ENCODE peak calls at places on chromosomes 2 and 18, in ten cellular contexts. S, F, G, P, Q, Y, T, A, C and B are unnamed samples.

GRCh38 chr2:100692906-100693305 is 127.0 kb upstream of the NPAS2 start:
- DNase-seq in S (no peak), Q (no peak), A (no peak), F (no peak), Y (no peak), T (no peak), C (no peak), G (no peak), P (no peak), B (no peak)

GRCh38 chr2:215702116-215702905 is 266.4 kb upstream of the FN1 start:
- DNase-seq in G (no peak), F (no peak), P (no peak), C (no peak), Q (no peak), Y (no peak), T (no peak), A (no peak), S (no peak), B (no peak)

GRCh38 chr2:237888389-237888788 is 29.0 kb downstream of the RAMP1 start:
- DNase-seq in C (no peak), Y (no peak), T (no peak), F (no peak), G (no peak), S (no peak), P (no peak), Q (no peak), A (no peak), B (peak)

GRCh38 chr2:173555833-173556232 is 201.2 kb downstream of the CDCA7 start:
- DNase-seq in A (no peak), Y (no peak), F (no peak), S (no peak), P (no peak), Q (no peak), G (no peak), T (peak), C (no peak), B (no peak)

GRCh38 chr18:9643549-9643948 is 29.2 kb upstream of the PPP4R1 start:
- DNase-seq in P (no peak), Q (no peak), A (no peak), F (no peak), G (peak), S (no peak), Y (peak), C (no peak), T (peak), B (peak)

GRCh38 chr2:43224131-43224570 is 2.3 kb downstream of the ZFP36L2 start:
- DNase-seq in A (no peak), Y (no peak), G (peak), C (peak), Q (peak), F (no peak), S (no peak), P (peak), T (peak), B (peak)

GRCh38 chr2:82857952-82858351 is 1601.1 kb downstream of the SUCLG1 start:
- DNase-seq in Q (no peak), G (no peak), S (no peak), Y (no peak), C (no peak), A (no peak), F (no peak), P (no peak), T (peak), B (no peak)

GRCh38 chr2:67782443-67782842 is 280.4 kb downstream of the C1D start:
- DNase-seq in T (no peak), A (no peak), Y (peak), F (no peak), C (no peak), P (no peak), G (no peak), S (no peak), Q (no peak), B (no peak)

GRCh38 chr2:76748581-76749296 is 773.4 kb downstream of the LRRTM4 start:
- DNase-seq in F (no peak), Q (no peak), P (no peak), T (no peak), C (no peak), Y (no peak), A (no peak), G (no peak), S (no peak), B (no peak)

GRCh38 chr2:127829845-127830246 is 18.9 kb upstream of the WDR33 start:
- DNase-seq in P (no peak), A (no peak), G (no peak), T (no peak), Y (no peak), F (no peak), S (no peak), Q (no peak), C (peak), B (no peak)

GRCh38 chr18:41645600-41646360 is 309.3 kb upstream of the PIK3C3 start:
- DNase-seq in A (no peak), Q (no peak), G (no peak), S (no peak), F (no peak), P (no peak), T (no peak), C (no peak), Y (no peak), B (no peak)

GRCh38 chr2:67840460-67841068 is 222.2 kb downstream of the C1D start:
- DNase-seq in F (peak), Q (peak), G (peak), S (no peak), C (no peak), P (peak), T (peak), A (no peak), Y (peak), B (peak)

GRCh38 chr2:216014006-216014405 is 655 bp upstream of the MREG start:
- DNase-seq in T (no peak), F (no peak), C (no peak), S (no peak), P (no peak), Y (no peak), Q (no peak), A (no peak), G (no peak), B (peak)

GRCh38 chr2:176134978-176135575 is 5.6 kb downstream of the HOXD8 start:
- DNase-seq in C (no peak), Y (no peak), Q (no peak), G (no peak), F (no peak), P (no peak), A (no peak), S (no peak), T (no peak), B (peak)

GRCh38 chr2:67221266-67221665 is 175.9 kb upstream of the ETAA1 start:
- DNase-seq in F (no peak), Y (no peak), S (no peak), G (no peak), Q (no peak), A (no peak), P (no peak), C (no peak), T (no peak), B (no peak)

GRCh38 chr18:52287151-52287550 is 52.8 kb upstream of the DCC start:
- DNase-seq in Y (no peak), Q (no peak), G (no peak), F (no peak), A (no peak), T (no peak), S (no peak), C (no peak), P (no peak), B (no peak)

GRCh38 chr2:52976132-52976949 is 791.3 kb upstream of the CHAC2 start:
- DNase-seq in P (no peak), Y (peak), F (peak), Q (no peak), S (no peak), T (peak), G (no peak), C (no peak), A (no peak), B (no peak)

GRCh38 chr2:239368906-239369584 is 31.8 kb downstream of the HDAC4 start:
- DNase-seq in Y (no peak), G (peak), A (no peak), F (no peak), P (no peak), T (peak), Q (no peak), C (no peak), S (no peak), B (no peak)

GRCh38 chr2:60262178-60262577 is 291.3 kb downstream of the BCL11A start:
- DNase-seq in A (no peak), T (no peak), S (no peak), G (peak), Y (no peak), P (no peak), C (no peak), Q (no peak), F (no peak), B (no peak)

GRCh38 chr18:10072659-10073309 is 159.0 kb downstream of the VAPA start:
- DNase-seq in F (no peak), T (no peak), A (no peak), C (no peak), S (no peak), Q (no peak), Y (no peak), G (no peak), P (no peak), B (no peak)

GRCh38 chr2:6073260-6074141 is 381.3 kb downstream of the SOX11 start:
- DNase-seq in C (no peak), A (no peak), S (no peak), T (peak), G (peak), Q (peak), Y (peak), P (no peak), F (no peak), B (peak)

GRCh38 chr2:45337396-45337795 is 273.7 kb downstream of the SRBD1 start:
- DNase-seq in P (no peak), T (no peak), S (no peak), A (no peak), Q (no peak), C (no peak), F (no peak), G (no peak), Y (no peak), B (no peak)

DNA sequence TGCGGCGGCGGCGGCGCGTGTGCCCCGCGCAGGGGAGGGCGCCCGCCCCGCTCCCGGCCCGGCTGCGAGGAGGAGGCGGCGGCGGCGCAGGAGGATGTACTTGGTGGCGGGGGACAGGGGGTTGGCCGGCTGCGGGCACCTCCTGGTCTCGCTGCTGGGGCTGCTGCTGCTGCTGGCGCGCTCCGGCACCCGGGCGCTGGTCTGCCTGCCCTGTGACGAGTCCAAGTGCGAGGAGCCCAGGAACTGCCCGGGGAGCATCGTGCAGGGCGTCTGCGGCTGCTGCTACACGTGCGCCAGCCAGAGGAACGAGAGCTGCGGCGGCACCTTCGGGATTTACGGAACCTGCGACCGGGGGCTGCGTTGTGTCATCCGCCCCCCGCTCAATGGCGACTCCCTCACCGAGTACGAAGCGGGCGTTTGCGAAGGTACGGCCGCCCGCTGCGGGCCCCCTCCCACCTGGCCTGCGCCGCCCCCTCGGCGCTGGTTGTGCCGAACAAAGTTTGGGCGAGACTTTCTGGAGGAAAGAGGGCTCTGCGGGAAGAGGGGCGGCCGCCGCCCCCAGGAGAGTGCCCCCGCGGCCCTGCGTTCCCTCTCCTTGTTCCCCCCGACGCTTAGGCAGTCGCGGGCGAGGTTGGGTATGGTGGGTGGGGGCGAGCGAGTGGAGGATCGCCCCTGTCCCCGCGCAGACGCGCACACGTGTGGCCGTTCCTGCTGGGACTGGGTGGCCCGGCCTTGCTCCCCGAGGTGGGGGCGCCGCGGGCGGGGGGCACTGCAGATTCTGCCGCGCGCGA is 816 bp downstream of the CRIM1 start:
- DNase-seq in G (peak), Q (peak), Y (no peak), P (peak), A (peak), C (peak), T (peak), F (peak), S (peak), B (no peak)
- H3K27ac ChIP-seq in G (peak), Q (peak), Y (peak), P (peak), A (peak), C (no peak), T (no peak), F (peak), S (peak), B (peak)

DNA sequence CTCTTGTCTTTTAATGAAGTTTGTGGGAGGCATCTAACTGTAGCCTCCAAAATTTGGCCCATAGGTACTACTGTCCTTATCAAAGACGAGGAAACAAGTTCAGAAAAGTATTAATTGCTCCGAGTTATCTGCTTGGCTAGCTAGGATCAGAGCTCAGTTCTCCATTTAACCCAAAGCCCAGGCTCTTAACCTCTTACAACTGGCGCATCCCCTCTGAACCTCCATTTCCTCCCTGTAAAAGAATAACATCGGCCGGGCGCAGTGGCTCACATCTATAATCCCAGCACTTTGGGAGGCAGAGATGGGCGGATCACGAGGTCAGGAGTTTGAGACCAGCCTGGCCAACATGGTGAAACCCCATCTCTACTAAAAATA is 3.5 kb upstream of the MSH6 start:
- DNase-seq in P (no peak), S (no peak), G (no peak), C (no peak), Q (no peak), A (no peak), Y (no peak), T (no peak), F (no peak), B (no peak)
- H3K27ac ChIP-seq in P (no peak), S (no peak), G (no peak), C (no peak), Q (no peak), A (no peak), Y (no peak), T (no peak), F (no peak), B (no peak)

DNA sequence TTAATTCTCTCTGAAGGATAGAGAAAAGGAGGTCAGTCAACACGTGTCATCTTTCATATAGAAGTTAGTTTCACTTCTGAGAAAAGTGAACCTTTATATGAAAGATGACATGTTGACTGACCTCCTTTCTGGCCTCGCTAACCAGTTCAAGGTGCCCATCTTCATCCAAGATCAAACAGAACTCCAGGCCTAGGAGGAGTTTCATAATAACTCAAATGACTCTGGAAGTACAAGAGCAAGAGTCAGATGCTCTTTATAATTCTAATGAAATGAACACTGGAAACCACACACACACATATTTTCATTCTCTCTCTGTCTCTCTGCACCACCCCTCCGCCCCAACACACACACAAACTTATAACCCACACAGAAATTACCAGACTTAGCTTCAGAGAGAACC is 16.3 kb downstream of the ANKRD44 start:
- DNase-seq in A (no peak), Q (no peak), Y (no peak), S (no peak), C (peak), F (no peak), P (no peak), G (no peak), T (no peak), B (no peak)
- H3K27ac ChIP-seq in A (peak), Q (peak), Y (no peak), S (peak), C (peak), F (peak), P (peak), G (no peak), T (no peak), B (no peak)

DNA sequence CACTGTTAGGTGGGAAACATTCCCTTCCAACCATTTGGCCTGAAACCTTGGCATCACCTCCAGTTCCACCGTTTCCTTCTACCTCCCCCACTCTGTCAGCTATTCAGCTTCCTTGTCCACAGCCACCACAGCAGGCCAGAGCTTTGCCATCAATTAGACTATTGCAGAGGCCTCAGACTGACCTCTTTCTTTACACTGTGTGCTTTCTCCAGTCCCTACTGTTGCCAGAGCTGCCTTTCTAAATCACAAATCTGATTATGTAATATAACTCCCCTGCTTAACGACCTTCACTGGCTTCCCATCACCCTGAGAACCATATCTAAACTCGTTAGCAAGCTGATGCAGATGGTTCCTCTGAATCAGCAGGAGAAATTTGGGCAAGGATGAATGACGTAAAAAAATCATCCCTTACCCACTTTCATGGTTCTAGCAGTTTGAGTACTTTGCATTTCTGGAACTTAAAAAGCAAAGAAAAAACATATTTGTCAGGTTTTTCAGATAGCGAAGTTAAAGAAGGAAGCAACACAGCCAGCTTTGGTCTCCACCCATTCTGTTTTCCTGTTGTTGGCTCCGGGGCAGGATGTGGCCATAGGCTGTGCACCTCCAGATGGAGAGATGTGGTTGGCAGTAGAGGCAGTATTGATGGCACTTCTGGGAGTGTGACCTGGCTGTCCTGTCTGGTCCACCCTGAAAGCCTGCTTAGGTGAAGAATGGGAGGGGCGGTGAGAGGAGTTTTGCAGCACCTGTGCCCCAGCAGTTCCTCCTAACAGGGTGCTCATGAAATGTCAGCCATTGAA is 422.1 kb downstream of the PARD3B start:
- DNase-seq in F (no peak), P (no peak), G (no peak), A (no peak), Y (no peak), T (no peak), Q (peak), S (no peak), C (peak), B (no peak)
- H3K27ac ChIP-seq in F (no peak), P (peak), G (no peak), A (no peak), Y (no peak), T (no peak), Q (no peak), S (no peak), C (peak), B (no peak)

GRCh38 chr2:231497651-231498050 is 32.6 kb downstream of the NMUR1 start:
- DNase-seq in Q (no peak), Y (no peak), P (no peak), F (no peak), T (no peak), A (no peak), S (no peak), C (no peak), G (no peak), B (no peak)

GRCh38 chr2:231490801-231491200 is 26.5 kb upstream of the NCL start:
- DNase-seq in F (no peak), A (no peak), Q (no peak), C (no peak), P (no peak), S (no peak), G (no peak), T (no peak), Y (no peak), B (no peak)

GRCh38 chr2:231489990-231490389 is 25.7 kb upstream of the NCL start:
- DNase-seq in T (no peak), Y (no peak), A (no peak), S (no peak), G (peak), P (peak), C (no peak), Q (no peak), F (no peak), B (no peak)

GRCh38 chr2:231494669-231495068 is 30.4 kb upstream of the NCL start:
- DNase-seq in G (no peak), A (no peak), Q (no peak), C (no peak), T (no peak), Y (no peak), P (no peak), F (no peak), S (no peak), B (peak)
- H3K27ac ChIP-seq in G (no peak), A (no peak), Q (no peak), C (no peak), T (no peak), Y (no peak), P (no peak), F (no peak), S (no peak), B (no peak)

GRCh38 chr2:233079473-233079877 is 19.3 kb downstream of the INPP5D start:
- DNase-seq in P (no peak), F (no peak), T (no peak), S (peak), A (no peak), G (no peak), Y (no peak), Q (no peak), C (peak), B (no peak)

GRCh38 chr2:233081731-233082221 is 21.6 kb downstream of the INPP5D start:
- DNase-seq in A (no peak), Y (no peak), C (no peak), F (no peak), G (no peak), P (no peak), Q (no peak), S (peak), T (no peak), B (no peak)

GRCh38 chr2:233079953-233080835 is 20.1 kb downstream of the INPP5D start:
- DNase-seq in Q (no peak), F (no peak), T (no peak), A (no peak), C (no peak), S (peak), P (no peak), Y (no peak), G (no peak), B (no peak)

GRCh38 chr2:233081232-233081730 is 21.1 kb downstream of the INPP5D start:
- DNase-seq in A (no peak), Q (no peak), G (no peak), T (no peak), F (no peak), P (no peak), S (peak), Y (no peak), C (no peak), B (no peak)

GRCh38 chr2:233080836-233081229 is 20.7 kb downstream of the INPP5D start:
- DNase-seq in C (no peak), F (no peak), G (no peak), P (no peak), A (no peak), Q (no peak), T (no peak), Y (no peak), S (peak), B (no peak)
- H3K27ac ChIP-seq in C (peak), F (peak), G (no peak), P (no peak), A (peak), Q (peak), T (no peak), Y (no peak), S (no peak), B (no peak)

GRCh38 chr2:64287321-64287720 is 143.1 kb upstream of the PELI1 start:
- DNase-seq in C (no peak), P (no peak), S (no peak), G (no peak), A (no peak), Y (no peak), Q (no peak), F (no peak), T (no peak), B (no peak)
- H3K27ac ChIP-seq in C (no peak), P (no peak), S (no peak), G (no peak), A (no peak), Y (no peak), Q (no peak), F (no peak), T (no peak), B (no peak)

GRCh38 chr2:181072486-181072885 is 92.1 kb downstream of the UBE2E3 start:
- DNase-seq in A (no peak), F (no peak), G (no peak), Y (no peak), P (no peak), Q (no peak), C (no peak), T (no peak), S (no peak), B (no peak)
- H3K27ac ChIP-seq in A (no peak), F (peak), G (no peak), Y (no peak), P (no peak), Q (no peak), C (no peak), T (no peak), S (no peak), B (no peak)

DNA sequence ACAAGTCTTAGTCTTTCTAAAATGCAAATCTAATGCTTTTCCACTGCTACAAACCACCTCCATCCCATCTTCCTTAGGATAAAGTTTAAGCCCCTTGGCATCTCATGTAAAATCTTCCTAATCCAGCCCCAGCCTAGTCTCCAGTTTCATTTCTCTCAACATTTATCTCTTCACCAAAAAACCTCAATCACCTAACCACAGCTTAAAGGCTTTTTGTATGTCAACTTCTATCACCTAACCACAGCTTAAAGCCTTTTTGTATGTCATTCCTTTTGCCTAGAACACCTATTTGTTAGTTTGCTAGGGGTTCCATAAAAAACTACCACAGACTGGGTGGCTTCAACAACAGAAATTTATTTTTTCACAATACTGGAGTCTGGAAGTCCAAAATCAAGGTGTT is 4.1 kb downstream of the TRAK2 start:
- DNase-seq in T (no peak), Y (no peak), P (no peak), S (no peak), F (no peak), G (no peak), Q (no peak), A (no peak), C (peak), B (no peak)
- H3K27ac ChIP-seq in T (no peak), Y (no peak), P (peak), S (no peak), F (no peak), G (no peak), Q (no peak), A (no peak), C (peak), B (no peak)